ENCODE peak calls at places on chromosomes 11 and 22, in eight cellular contexts. B is tibial nerve, Z is right atrium auricular region, V is GM23248, T is prostate gland, U is SJSA1, Q is left ventricle myocardium inferior, Y is SK-N-SH. W is an unnamed sample.

GRCh38 chr22:32024791-32025190 is 18.3 kb upstream of the SLC5A1 start:
- DNase-seq in B (no peak), Z (no peak), V (peak), T (no peak), U (no peak), Q (no peak), Y (no peak), W (no peak)

GRCh38 chr22:38417252-38418060 is 37.5 kb downstream of the KCNJ4 start:
- DNase-seq in B (no peak), Z (no peak), V (no peak), T (no peak), U (no peak), Q (no peak), Y (no peak), W (no peak)

GRCh38 chr11:47179655-47179991 is 2.9 kb upstream of the ARFGAP2 start:
- DNase-seq in B (no peak), Z (no peak), V (peak), T (no peak), U (no peak), Q (no peak), Y (peak), W (no peak)

GRCh38 chr11:62539238-62539925 is 7.2 kb downstream of the AHNAK start:
- DNase-seq in B (no peak), Z (no peak), V (peak), T (no peak), U (peak), Q (peak), Y (peak), W (no peak)

GRCh38 chr22:46770726-46771125 is 8.3 kb downstream of the TBC1D22A start:
- DNase-seq in B (peak), Z (peak), V (no peak), T (no peak), U (no peak), Q (no peak), Y (no peak), W (no peak)

GRCh38 chr22:33006220-33006954 is 51.8 kb downstream of the SYN3 start:
- DNase-seq in B (no peak), Z (peak), V (no peak), T (no peak), U (no peak), Q (no peak), Y (no peak), W (no peak)

GRCh38 chr22:22894740-22895731 is 7.4 kb downstream of the IGLL5 start:
- DNase-seq in B (no peak), Z (no peak), V (no peak), T (no peak), U (no peak), Q (no peak), Y (no peak), W (no peak)

GRCh38 chr11:100981196-100981824 is 148.3 kb downstream of the PGR start:
- DNase-seq in B (no peak), Z (no peak), V (no peak), T (no peak), U (no peak), Q (no peak), Y (no peak), W (no peak)

GRCh38 chr11:76124905-76125566 is 81.3 kb downstream of the WNT11 start:
- DNase-seq in B (no peak), Z (no peak), V (no peak), T (no peak), U (no peak), Q (no peak), Y (no peak), W (no peak)

GRCh38 chr11:19756675-19757475 is 44.2 kb downstream of the NAV2 start:
- DNase-seq in B (no peak), Z (no peak), V (peak), T (no peak), U (no peak), Q (peak), Y (no peak), W (peak)

GRCh38 chr11:2358754-2359444 is 18.2 kb upstream of the CD81 start:
- DNase-seq in B (no peak), Z (no peak), V (no peak), T (no peak), U (no peak), Q (no peak), Y (no peak), W (no peak)

GRCh38 chr11:68150029-68150428 is 28.8 kb upstream of the CHKA start:
- DNase-seq in B (no peak), Z (peak), V (no peak), T (no peak), U (no peak), Q (no peak), Y (no peak), W (no peak)

GRCh38 chr22:24325105-24325757 is 54.6 kb downstream of the SPECC1L start:
- DNase-seq in B (peak), Z (no peak), V (peak), T (peak), U (peak), Q (no peak), Y (peak), W (no peak)

GRCh38 chr22:28030442-28030841 is 111.4 kb upstream of the PITPNB start:
- DNase-seq in B (no peak), Z (no peak), V (no peak), T (no peak), U (no peak), Q (no peak), Y (no peak), W (no peak)

GRCh38 chr11:14542384-14542783 is 22.2 kb upstream of the PSMA1 start:
- DNase-seq in B (no peak), Z (no peak), V (no peak), T (no peak), U (no peak), Q (no peak), Y (no peak), W (no peak)

GRCh38 chr11:43644626-43645299 is 35.8 kb upstream of the HSD17B12 start:
- DNase-seq in B (no peak), Z (no peak), V (peak), T (no peak), U (no peak), Q (no peak), Y (no peak), W (no peak)

GRCh38 chr22:23075525-23076216 is 5.4 kb downstream of the GNAZ start:
- DNase-seq in B (no peak), Z (no peak), V (no peak), T (no peak), U (peak), Q (no peak), Y (no peak), W (no peak)

GRCh38 chr11:87263979-87264378 is 226.2 kb downstream of the TMEM135 start:
- DNase-seq in B (no peak), Z (no peak), V (peak), T (no peak), U (peak), Q (no peak), Y (no peak), W (no peak)

GRCh38 chr11:13448876-13449275 is 14.1 kb downstream of the BTBD10 start:
- DNase-seq in B (peak), Z (no peak), V (peak), T (no peak), U (no peak), Q (peak), Y (no peak), W (no peak)

GRCh38 chr11:115502636-115503082 is 1.6 kb downstream of the CADM1 start:
- DNase-seq in B (no peak), Z (no peak), V (peak), T (no peak), U (no peak), Q (no peak), Y (no peak), W (no peak)

GRCh38 chr22:19471572-19471971 is 7.4 kb downstream of the UFD1 start:
- DNase-seq in B (no peak), Z (no peak), V (no peak), T (no peak), U (no peak), Q (no peak), Y (no peak), W (no peak)

GRCh38 chr11:131422491-131422890 is 52.1 kb downstream of the NTM start:
- DNase-seq in B (no peak), Z (no peak), V (no peak), T (no peak), U (no peak), Q (no peak), Y (no peak), W (no peak)

GRCh38 chr11:75233688-75234295 is 6.8 kb upstream of the TPBGL start:
- DNase-seq in B (peak), Z (no peak), V (peak), T (no peak), U (peak), Q (no peak), Y (no peak), W (no peak)

GRCh38 chr22:40058265-40058664 is 63.5 kb downstream of the FAM83F start:
- DNase-seq in B (no peak), Z (no peak), V (no peak), T (no peak), U (no peak), Q (no peak), Y (no peak), W (no peak)

GRCh38 chr11:115577701-115578100 is 73.5 kb upstream of the CADM1 start:
- DNase-seq in B (no peak), Z (no peak), V (no peak), T (no peak), U (no peak), Q (no peak), Y (no peak), W (no peak)

GRCh38 chr11:68471360-68472340 is 11.1 kb downstream of the PPP6R3 start:
- DNase-seq in B (no peak), Z (no peak), V (peak), T (no peak), U (peak), Q (no peak), Y (no peak), W (no peak)

GRCh38 chr22:24728790-24729637 is 45.5 kb downstream of the PIWIL3 start:
- DNase-seq in B (peak), Z (peak), V (no peak), T (no peak), U (no peak), Q (peak), Y (peak), W (no peak)

GRCh38 chr11:44305643-44306468 is 4.1 kb downstream of the ALX4 start:
- DNase-seq in B (no peak), Z (no peak), V (no peak), T (no peak), U (peak), Q (no peak), Y (peak), W (no peak)

GRCh38 chr22:18024276-18024939 is at the start of gene MICAL3:
- DNase-seq in B (peak), Z (no peak), V (peak), T (peak), U (peak), Q (peak), Y (peak), W (peak)

GRCh38 chr11:127106142-127106541 is 105.6 kb upstream of the KIRREL3 start:
- DNase-seq in B (no peak), Z (no peak), V (peak), T (peak), U (no peak), Q (no peak), Y (no peak), W (no peak)

GRCh38 chr22:24066260-24066659 is 55.2 kb downstream of the CABIN1 start:
- DNase-seq in B (no peak), Z (no peak), V (peak), T (peak), U (no peak), Q (peak), Y (no peak), W (no peak)

GRCh38 chr11:75261474-75261847 is 20.9 kb downstream of the TPBGL start:
- DNase-seq in B (no peak), Z (no peak), V (no peak), T (no peak), U (no peak), Q (no peak), Y (no peak), W (no peak)

GRCh38 chr11:130513132-130513531 is 64.7 kb downstream of the ADAMTS15 start:
- DNase-seq in B (no peak), Z (no peak), V (peak), T (peak), U (no peak), Q (peak), Y (no peak), W (no peak)

GRCh38 chr22:44245438-44245837 is 64.7 kb downstream of the PARVG start:
- DNase-seq in B (no peak), Z (peak), V (no peak), T (no peak), U (no peak), Q (peak), Y (no peak), W (no peak)

GRCh38 chr11:45145421-45146071 is 893 bp upstream of the PRDM11 start:
- DNase-seq in B (peak), Z (no peak), V (peak), T (no peak), U (no peak), Q (peak), Y (no peak), W (no peak)

GRCh38 chr22:33063611-33064010 is 5.4 kb upstream of the SYN3 start:
- DNase-seq in B (no peak), Z (no peak), V (no peak), T (no peak), U (no peak), Q (no peak), Y (no peak), W (no peak)

GRCh38 chr11:118752654-118753053 is 38.3 kb downstream of the DDX6 start:
- DNase-seq in B (no peak), Z (no peak), V (no peak), T (no peak), U (no peak), Q (no peak), Y (no peak), W (no peak)

GRCh38 chr11:22938691-22939090 is 78.4 kb upstream of the CCDC179 start:
- DNase-seq in B (no peak), Z (no peak), V (no peak), T (no peak), U (no peak), Q (no peak), Y (no peak), W (no peak)

GRCh38 chr11:94751216-94751612 is 16.9 kb upstream of the AMOTL1 start:
- DNase-seq in B (peak), Z (no peak), V (peak), T (no peak), U (no peak), Q (no peak), Y (no peak), W (no peak)
- H3K27ac ChIP-seq in B (no peak), Z (peak), V (peak), T (no peak), U (no peak), Q (peak), Y (no peak), W (no peak)

GRCh38 chr22:42548597-42549328 is 5.0 kb upstream of the SERHL2 start:
- DNase-seq in B (no peak), Z (no peak), V (no peak), T (no peak), U (no peak), Q (no peak), Y (no peak), W (no peak)

GRCh38 chr22:42549329-42550060 is 4.3 kb upstream of the SERHL2 start:
- DNase-seq in B (no peak), Z (no peak), V (no peak), T (no peak), U (no peak), Q (no peak), Y (no peak), W (no peak)

GRCh38 chr22:42553475-42554361 is at the start of gene SERHL2:
- DNase-seq in B (peak), Z (peak), V (peak), T (peak), U (peak), Q (peak), Y (peak), W (peak)
- H3K27ac ChIP-seq in B (no peak), Z (no peak), V (no peak), T (peak), U (no peak), Q (peak), Y (no peak), W (no peak)

DNA sequence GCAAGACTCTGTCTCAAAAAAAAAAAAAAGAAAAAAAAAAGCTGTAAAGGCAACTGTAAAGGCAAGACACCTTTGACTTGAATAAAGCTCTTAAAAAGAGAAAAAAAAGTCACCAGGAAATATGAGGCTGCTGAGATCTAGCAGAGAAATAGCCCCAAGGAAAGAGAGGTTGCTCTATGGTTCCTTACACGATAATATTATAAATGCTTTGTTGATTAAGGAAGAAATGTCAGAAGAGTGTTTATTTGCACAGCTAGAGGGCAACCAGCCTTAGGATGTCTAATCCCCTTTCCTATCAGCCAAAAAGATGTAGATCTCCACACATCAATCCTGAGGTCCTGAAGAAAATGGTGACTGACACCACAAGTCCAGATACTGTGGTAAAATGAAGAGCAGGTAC is 32.0 kb downstream of the RBFOX2 start:
- DNase-seq in B (no peak), Z (no peak), V (no peak), T (no peak), U (no peak), Q (no peak), Y (no peak), W (no peak)
- H3K27ac ChIP-seq in B (no peak), Z (peak), V (peak), T (no peak), U (no peak), Q (peak), Y (no peak), W (no peak)

GRCh38 chr11:61335355-61335710 is 2.3 kb downstream of the TKFC start:
- DNase-seq in B (no peak), Z (no peak), V (no peak), T (no peak), U (no peak), Q (no peak), Y (no peak), W (no peak)

GRCh38 chr11:61336171-61336935 is 3.3 kb downstream of the TKFC start:
- DNase-seq in B (peak), Z (peak), V (peak), T (peak), U (peak), Q (peak), Y (peak), W (peak)

GRCh38 chr11:61333638-61334433 is 808 bp downstream of the TKFC start:
- DNase-seq in B (no peak), Z (no peak), V (no peak), T (no peak), U (no peak), Q (no peak), Y (peak), W (no peak)

GRCh38 chr11:61332823-61333637 is at the start of the genes DDB1 and TKFC:
- DNase-seq in B (peak), Z (peak), V (peak), T (peak), U (peak), Q (peak), Y (peak), W (peak)

GRCh38 chr11:61334434-61335354 is 1.7 kb downstream of the TKFC start:
- DNase-seq in B (no peak), Z (no peak), V (peak), T (no peak), U (no peak), Q (no peak), Y (no peak), W (no peak)
- H3K27ac ChIP-seq in B (no peak), Z (no peak), V (no peak), T (no peak), U (no peak), Q (peak), Y (peak), W (no peak)

GRCh38 chr11:69487849-69488542 is 6.5 kb downstream of the LINC01488 start:
- DNase-seq in B (no peak), Z (no peak), V (no peak), T (no peak), U (no peak), Q (peak), Y (no peak), W (no peak)
- H3K27ac ChIP-seq in B (peak), Z (peak), V (no peak), T (no peak), U (no peak), Q (peak), Y (no peak), W (no peak)

GRCh38 chr11:12204506-12204905 is 94.1 kb downstream of the MICAL2 start:
- DNase-seq in B (no peak), Z (no peak), V (no peak), T (no peak), U (no peak), Q (no peak), Y (no peak), W (no peak)

GRCh38 chr11:12205330-12205729 is 94.9 kb downstream of the MICAL2 start:
- DNase-seq in B (no peak), Z (no peak), V (peak), T (no peak), U (no peak), Q (no peak), Y (no peak), W (no peak)

GRCh38 chr11:12207384-12208150 is 97.2 kb downstream of the MICAL2 start:
- DNase-seq in B (no peak), Z (no peak), V (peak), T (no peak), U (no peak), Q (no peak), Y (no peak), W (no peak)

GRCh38 chr11:12209096-12209495 is 98.7 kb downstream of the MICAL2 start:
- DNase-seq in B (no peak), Z (no peak), V (no peak), T (no peak), U (no peak), Q (no peak), Y (no peak), W (no peak)

GRCh38 chr11:12206529-12206928 is 96.1 kb downstream of the MICAL2 start:
- DNase-seq in B (no peak), Z (no peak), V (peak), T (no peak), U (no peak), Q (no peak), Y (no peak), W (no peak)
- H3K27ac ChIP-seq in B (no peak), Z (no peak), V (peak), T (no peak), U (no peak), Q (no peak), Y (no peak), W (no peak)

DNA sequence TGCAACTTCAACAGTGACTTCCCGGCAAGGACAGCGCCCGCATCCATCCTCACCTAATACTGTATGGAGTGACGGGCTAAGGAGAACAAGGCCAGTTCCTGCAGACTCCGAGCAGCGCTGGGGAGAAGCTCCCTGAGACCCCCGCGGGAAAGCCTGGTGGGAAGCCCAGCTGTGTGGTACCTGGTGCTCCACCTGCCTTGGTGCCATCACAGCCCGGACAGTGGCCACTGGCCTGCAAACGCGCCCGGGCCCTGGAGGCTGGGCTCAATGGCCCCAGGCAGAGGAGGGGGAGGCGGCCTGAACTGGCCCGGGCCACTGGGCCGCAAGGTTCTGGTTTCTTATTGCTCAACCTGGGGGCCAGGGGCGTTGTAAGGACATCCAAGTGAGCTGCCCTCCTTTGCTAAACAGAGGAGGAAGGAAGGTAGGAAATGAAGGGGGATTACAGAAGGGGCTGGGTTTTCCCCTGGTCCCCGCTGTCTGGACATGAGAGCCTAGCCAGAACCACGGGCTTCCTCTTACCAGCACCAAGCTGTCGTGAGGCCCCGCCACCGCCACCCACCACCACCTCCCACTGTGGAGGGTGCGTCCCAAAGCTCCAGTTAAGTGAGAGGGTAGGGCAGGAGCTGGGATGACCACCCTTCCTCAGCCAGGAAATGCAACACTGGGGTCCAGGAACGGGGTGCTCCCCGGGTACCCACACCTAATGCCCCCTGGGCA is 8.5 kb upstream of the CDC42BPG start:
- DNase-seq in B (no peak), Z (no peak), V (no peak), T (no peak), U (no peak), Q (no peak), Y (no peak), W (no peak)
- H3K27ac ChIP-seq in B (no peak), Z (peak), V (no peak), T (no peak), U (no peak), Q (peak), Y (no peak), W (no peak)

GRCh38 chr22:49239264-49240015 is 588.2 kb downstream of the BRD1 start:
- DNase-seq in B (no peak), Z (peak), V (no peak), T (no peak), U (no peak), Q (no peak), Y (no peak), W (no peak)

GRCh38 chr22:49237279-49237678 is 590.4 kb downstream of the BRD1 start:
- DNase-seq in B (no peak), Z (no peak), V (no peak), T (no peak), U (no peak), Q (no peak), Y (no peak), W (no peak)

GRCh38 chr22:49236541-49237075 is 591.1 kb downstream of the BRD1 start:
- DNase-seq in B (no peak), Z (peak), V (no peak), T (peak), U (no peak), Q (no peak), Y (no peak), W (no peak)

GRCh38 chr22:49238181-49239141 is 589.2 kb downstream of the BRD1 start:
- DNase-seq in B (no peak), Z (peak), V (no peak), T (peak), U (no peak), Q (no peak), Y (no peak), W (no peak)

GRCh38 chr22:49237703-49238102 is 590.0 kb downstream of the BRD1 start:
- DNase-seq in B (no peak), Z (peak), V (no peak), T (peak), U (no peak), Q (no peak), Y (no peak), W (no peak)
- H3K27ac ChIP-seq in B (no peak), Z (no peak), V (no peak), T (no peak), U (no peak), Q (no peak), Y (no peak), W (no peak)